ENCODE peak calls at places on chromosomes 6 and 20, in five cellular contexts. L, I, R, N and Z are unnamed samples.

GRCh38 chr6:37204014-37204751 is 34.2 kb downstream of the PIM1 start:
- DNase-seq in N (no peak), I (no peak), L (no peak), R (peak; percentile 58), Z (peak; percentile 68)

GRCh38 chr6:106037060-106037459 is 49.1 kb upstream of the PRDM1 start:
- DNase-seq in N (no peak), R (peak; percentile 50), L (no peak), I (no peak), Z (peak; percentile 80)

GRCh38 chr6:110360671-110361070 is 2.5 kb upstream of the METTL24 start:
- DNase-seq in L (no peak), I (no peak), N (no peak), R (no peak), Z (no peak)

GRCh38 chr20:21719592-21720214 is 14.2 kb downstream of the PAX1 start:
- DNase-seq in L (peak; percentile 60), N (peak; percentile 35), R (peak; percentile 51), I (peak; percentile 71), Z (peak; percentile 84)

GRCh38 chr20:40807094-40807623 is 118.1 kb upstream of the MAFB start:
- DNase-seq in R (no peak), L (no peak), I (no peak), N (no peak), Z (no peak)

GRCh38 chr6:5840742-5841141 is 166.0 kb downstream of the NRN1 start:
- DNase-seq in N (no peak), R (no peak), I (peak; percentile 28), L (no peak), Z (no peak)

GRCh38 chr20:49821850-49822249 is 9.2 kb downstream of the SLC9A8 start:
- DNase-seq in I (no peak), L (peak; percentile 64), N (no peak), R (peak; percentile 75), Z (peak; percentile 37)

GRCh38 chr6:39865011-39865888 is 69.0 kb downstream of the MOCS1 start:
- DNase-seq in L (peak; percentile 67), N (peak; percentile 50), I (peak; percentile 81), R (peak; percentile 68), Z (peak; percentile 69)

GRCh38 chr20:32626859-32627636 is 41.9 kb upstream of the NOL4L start:
- DNase-seq in L (peak; percentile 33), N (no peak), I (no peak), R (peak; percentile 17), Z (no peak)

GRCh38 chr6:75791881-75792280 is 42.8 kb downstream of the MYO6 start:
- DNase-seq in L (no peak), I (no peak), N (peak; percentile 24), R (peak; percentile 28), Z (peak; percentile 4)

GRCh38 chr6:55293116-55293515 is 34.2 kb upstream of the GFRAL start:
- DNase-seq in L (peak; percentile 3), N (peak; percentile 18), I (peak; percentile 36), R (peak; percentile 37), Z (peak; percentile 56)

GRCh38 chr6:145480024-145480423 is 255.3 kb downstream of the EPM2A start:
- DNase-seq in R (no peak), I (no peak), L (no peak), N (no peak), Z (no peak)

GRCh38 chr6:108798672-108799355 is 49.4 kb upstream of the ARMC2 start:
- DNase-seq in N (no peak), R (no peak), L (no peak), I (peak; percentile 30), Z (no peak)

GRCh38 chr20:25274481-25274880 is 26.6 kb downstream of the PYGB start:
- DNase-seq in I (no peak), R (no peak), L (no peak), N (no peak), Z (no peak)

GRCh38 chr6:168004023-168004422 is 6.6 kb downstream of the KIF25 start:
- DNase-seq in L (no peak), N (no peak), R (no peak), I (no peak), Z (no peak)

GRCh38 chr6:89640804-89641203 is 2.3 kb upstream of the LYRM2 start:
- DNase-seq in N (no peak), I (no peak), L (no peak), R (peak; percentile 63), Z (no peak)

GRCh38 chr6:29504961-29505360 is 17.2 kb upstream of the MAS1L start:
- DNase-seq in I (no peak), N (no peak), R (no peak), L (no peak), Z (no peak)

GRCh38 chr6:95601133-95601532 is 23.8 kb downstream of the MANEA start:
- DNase-seq in R (no peak), I (no peak), L (no peak), N (no peak), Z (peak; percentile 70)

GRCh38 chr20:44684047-44684965 is 30.9 kb upstream of the CCN5 start:
- DNase-seq in N (no peak), L (no peak), R (no peak), I (no peak), Z (peak; percentile 32)

GRCh38 chr6:49668083-49668511 is 31.5 kb upstream of the RHAG start:
- DNase-seq in R (no peak), I (no peak), L (no peak), N (no peak), Z (peak; percentile 92)

GRCh38 chr20:16729565-16730460 is at the start of gene SNRPB2:
- DNase-seq in R (peak; percentile 99), I (peak; percentile 95), N (peak; percentile 87), L (peak; percentile 97), Z (peak; percentile 95)

GRCh38 chr6:112252571-112253504 is 1.5 kb downstream of the LAMA4 start:
- DNase-seq in L (no peak), I (no peak), N (no peak), R (peak; percentile 75), Z (no peak)

GRCh38 chr20:50874758-50875665 is 56.2 kb downstream of the ADNP start:
- DNase-seq in I (no peak), N (no peak), R (no peak), L (no peak), Z (no peak)

GRCh38 chr20:4835244-4836177 is 113.8 kb downstream of the PRND start:
- DNase-seq in I (no peak), R (peak; percentile 55), N (no peak), L (no peak), Z (no peak)

GRCh38 chr20:24686156-24686555 is 216.7 kb downstream of the SYNDIG1 start:
- DNase-seq in R (no peak), N (no peak), I (no peak), L (no peak), Z (no peak)

GRCh38 chr20:50305636-50306477 is 115.2 kb downstream of the CEBPB start:
- DNase-seq in N (no peak), R (peak; percentile 59), I (no peak), L (no peak), Z (peak; percentile 48)

GRCh38 chr20:53291548-53291947 is 302.1 kb downstream of the ZNF217 start:
- DNase-seq in L (peak; percentile 30), R (no peak), I (peak; percentile 65), N (peak; percentile 7), Z (peak; percentile 43)

GRCh38 chr6:158524311-158524710 is 35.6 kb upstream of the TMEM181 start:
- DNase-seq in L (no peak), N (no peak), I (no peak), R (no peak), Z (no peak)

DNA sequence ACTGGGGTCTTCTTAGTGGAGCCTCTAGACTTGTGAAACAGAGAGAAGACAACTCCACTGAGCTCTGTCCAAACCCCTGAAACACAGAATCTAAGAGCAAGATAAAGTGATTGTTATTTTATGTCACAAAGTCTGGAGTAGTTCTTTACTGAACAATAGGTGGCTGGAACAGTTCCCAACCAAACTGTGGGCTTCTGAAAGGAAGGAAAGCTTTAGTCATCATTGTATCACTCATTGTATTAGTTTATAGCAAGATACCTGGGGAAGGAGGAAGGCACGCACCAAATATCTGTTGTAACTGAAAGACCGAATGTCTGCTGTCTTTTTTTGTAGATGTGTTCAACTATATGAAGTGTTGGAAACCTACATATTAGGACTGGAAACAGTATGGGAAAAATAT is 284.9 kb upstream of the TBX18 start:
- DNase-seq in N (no peak), I (no peak), R (no peak), L (no peak), Z (peak; percentile 47)
- TF ChIP-seq EZH2phosphoT487 in N (no peak), I (no peak), R (no peak), L (no peak), Z (no peak)

GRCh38 chr6:121436966-121437756 is 1.7 kb downstream of the GJA1 start:
- DNase-seq in L (no peak), R (peak; percentile 73), I (peak; percentile 70), N (no peak), Z (peak; percentile 20)
- TF ChIP-seq EZH2phosphoT487 in L (no peak), R (no peak), I (no peak), N (no peak), Z (no peak)

GRCh38 chr6:100482698-100483097 is 18.0 kb upstream of the SIM1 start:
- DNase-seq in L (no peak), R (no peak), N (no peak), I (no peak), Z (peak; percentile 26)

GRCh38 chr6:100475554-100476325 is 11.0 kb upstream of the SIM1 start:
- DNase-seq in I (no peak), N (no peak), R (peak; percentile 19), L (no peak), Z (peak; percentile 60)

GRCh38 chr6:100484474-100484873 is 19.8 kb upstream of the SIM1 start:
- DNase-seq in N (no peak), L (no peak), R (no peak), I (no peak), Z (no peak)

GRCh38 chr6:100485268-100485667 is 20.5 kb upstream of the SIM1 start:
- DNase-seq in R (no peak), N (no peak), I (no peak), L (no peak), Z (no peak)

DNA sequence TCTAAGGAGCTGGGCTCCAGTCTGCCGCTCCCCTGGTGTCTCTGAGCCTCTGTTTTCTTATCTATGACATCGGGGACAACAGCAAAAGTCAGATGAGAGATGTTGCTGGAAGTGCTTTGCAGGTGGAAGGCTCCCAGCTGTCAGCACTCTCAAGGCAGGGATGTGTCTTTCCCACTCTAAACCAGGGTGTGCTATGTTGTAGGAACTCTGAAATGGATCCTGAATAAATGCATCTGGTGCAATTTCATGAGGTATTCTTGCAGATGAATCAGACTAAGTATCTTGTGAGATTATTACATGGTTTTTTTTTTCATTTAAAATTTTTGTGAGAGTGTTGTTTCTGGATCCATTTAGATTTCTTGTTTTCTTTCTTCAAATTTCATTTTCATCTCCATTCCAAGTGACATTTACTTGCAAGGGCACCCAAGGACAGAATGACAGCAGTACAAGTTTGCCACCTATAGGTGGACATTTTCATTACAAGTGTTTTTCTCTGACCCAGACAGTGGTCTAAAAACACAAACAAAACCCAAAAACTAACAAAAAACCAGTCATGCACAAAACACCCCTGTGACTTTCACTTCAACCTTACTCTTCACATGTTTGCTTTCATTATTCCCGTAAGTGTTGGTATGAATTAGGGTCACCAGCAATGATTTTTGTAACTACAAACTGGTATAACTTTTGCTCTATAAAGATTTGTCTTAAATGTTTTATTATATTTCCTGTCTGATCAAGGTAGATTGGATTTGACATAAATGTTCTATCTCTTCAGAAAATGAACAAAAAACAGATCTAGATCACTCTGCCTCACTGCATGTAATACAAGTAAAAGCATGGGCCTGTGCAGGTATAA is 14.7 kb upstream of the SIM1 start:
- DNase-seq in R (peak; percentile 61), N (peak; percentile 54), I (peak; percentile 55), L (peak; percentile 45), Z (peak; percentile 65)
- TF ChIP-seq EZH2phosphoT487 in R (no peak), N (no peak), I (no peak), L (no peak), Z (no peak)

GRCh38 chr6:73079611-73079955 is 145.7 kb downstream of the KHDC1L start:
- DNase-seq in I (no peak), R (peak; percentile 68), N (no peak), L (no peak), Z (peak; percentile 83)
- TF ChIP-seq EZH2phosphoT487 in I (no peak), R (no peak), N (no peak), L (no peak), Z (no peak)